ENCODE peak calls at places on chromosome 13, in seven cellular contexts. W is Peyer's patch, E is colonic mucosa, J is adipocyte, C is lung, Z is upper lobe of right lung, Y is foreskin fibroblast. S is an unnamed sample.

GRCh38 chr13:110309159-110309476 is 2.0 kb downstream of the COL4A2 start:
- DNase-seq in E (no peak), Z (no peak), J (no peak), W (no peak), Y (no peak), C (no peak), S (no peak)

GRCh38 chr13:23799945-23800344 is 89.3 kb downstream of the MIPEP start:
- DNase-seq in Y (no peak), W (no peak), Z (no peak), E (no peak), C (no peak), J (peak; percentile 38), S (no peak)

GRCh38 chr13:105969761-105970160 is 565.7 kb downstream of the EFNB2 start:
- DNase-seq in W (no peak), C (no peak), Y (no peak), J (no peak), E (no peak), Z (no peak), S (no peak)

GRCh38 chr13:42991892-42992584 is at the start of gene EPSTI1:
- DNase-seq in Z (peak; percentile 85), E (peak; percentile 78), C (peak; percentile 66), W (peak; percentile 84), Y (peak; percentile 61), J (peak; percentile 80), S (peak; percentile 73)

GRCh38 chr13:69331245-69331644 is 776.4 kb upstream of the ATXN8OS start:
- DNase-seq in C (no peak), Z (no peak), Y (no peak), J (no peak), W (no peak), E (no peak), S (no peak)

GRCh38 chr13:96490590-96490989 is 400.7 kb downstream of the HS6ST3 start:
- DNase-seq in Z (no peak), C (no peak), E (no peak), J (no peak), W (no peak), Y (no peak), S (no peak)

GRCh38 chr13:73284475-73284874 is 225.7 kb downstream of the KLF5 start:
- DNase-seq in J (no peak), E (no peak), Y (no peak), W (no peak), Z (no peak), C (no peak), S (no peak)

GRCh38 chr13:92074658-92075057 is 676.2 kb downstream of the GPC5 start:
- DNase-seq in Y (no peak), Z (no peak), J (no peak), E (no peak), W (no peak), C (no peak), S (no peak)

GRCh38 chr13:27170521-27171243 is 929 bp downstream of the USP12 start:
- DNase-seq in Z (peak; percentile 78), Y (no peak), J (peak; percentile 86), E (peak; percentile 50), C (peak; percentile 41), W (peak; percentile 61), S (peak; percentile 56)

GRCh38 chr13:20151016-20151415 is 9.8 kb downstream of the GJA3 start:
- DNase-seq in W (no peak), Z (no peak), C (no peak), E (no peak), Y (no peak), J (no peak), S (no peak)

DNA sequence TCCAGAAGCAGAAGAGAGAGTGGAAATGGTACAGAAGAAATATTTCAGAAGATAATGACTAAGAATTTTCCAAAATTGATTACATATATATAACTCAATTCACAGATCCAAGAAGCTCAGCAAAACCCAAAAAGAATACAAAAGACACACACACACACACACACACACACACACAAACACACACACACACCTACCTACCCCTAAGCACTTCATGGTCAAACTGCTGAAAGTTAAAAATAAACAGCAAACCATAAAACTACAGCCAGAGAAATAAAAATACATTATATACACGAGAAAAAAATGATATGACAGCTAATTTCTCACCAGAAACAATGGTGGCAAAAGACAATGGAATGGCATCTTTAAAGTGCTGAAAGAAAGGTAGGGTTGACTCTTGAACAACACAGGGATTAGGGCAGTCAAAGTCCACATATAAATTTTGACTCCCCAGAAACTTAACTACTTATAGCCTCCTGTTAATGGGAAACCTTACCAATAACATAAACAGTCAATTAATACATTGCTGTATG is 49.2 kb downstream of the DIAPH3 start:
- DNase-seq in Z (no peak), Y (no peak), C (no peak), E (no peak), W (no peak), J (no peak), S (no peak)
- H3K4me3 ChIP-seq in Z (no peak overlapping the region), Y (no peak overlapping the region), C (no peak overlapping the region), E (no peak overlapping the region), W (no peak overlapping the region), J (no peak overlapping the region), S (no peak overlapping the region)

DNA sequence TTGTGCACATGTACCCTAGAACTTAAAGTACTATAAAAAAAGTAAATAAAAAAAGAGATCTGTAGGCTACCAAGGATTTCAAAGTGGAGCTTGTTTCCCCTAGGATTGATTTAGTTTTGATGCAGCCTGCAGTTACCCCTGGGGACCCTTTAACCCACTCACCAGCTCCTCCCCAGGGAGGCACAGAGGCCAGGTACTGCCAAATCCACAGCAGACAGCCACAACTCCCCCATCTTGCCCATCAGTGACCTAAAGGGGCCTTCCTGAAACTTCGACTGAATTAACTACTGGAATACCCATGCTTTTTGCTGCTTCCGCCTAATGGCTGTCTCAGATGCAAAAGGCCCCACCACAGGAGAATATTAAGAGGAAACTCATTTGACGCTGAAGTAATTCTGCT is 95.1 kb downstream of the FOXO1 start:
- DNase-seq in Z (no peak), C (no peak), Y (no peak), E (no peak), W (no peak), J (no peak), S (no peak)
- H3K4me3 ChIP-seq in Z (no peak overlapping the region), C (no peak overlapping the region), Y (no peak overlapping the region), E (no peak overlapping the region), W (no peak overlapping the region), J (no peak overlapping the region), S (no peak overlapping the region)

GRCh38 chr13:80131204-80131603 is 209.7 kb downstream of the SPRY2 start:
- DNase-seq in J (peak; percentile 79), Y (peak; percentile 69), W (peak; percentile 68), C (peak; percentile 82), Z (peak; percentile 90), E (peak; percentile 85), S (no peak)
- H3K4me3 ChIP-seq in J (peak overlapping the region; percentile 81), Y (peak overlapping the region; percentile 34), W (no peak overlapping the region), C (no peak overlapping the region), Z (peak overlapping the region; percentile 40), E (peak overlapping the region; percentile 0), S (no peak overlapping the region)

DNA sequence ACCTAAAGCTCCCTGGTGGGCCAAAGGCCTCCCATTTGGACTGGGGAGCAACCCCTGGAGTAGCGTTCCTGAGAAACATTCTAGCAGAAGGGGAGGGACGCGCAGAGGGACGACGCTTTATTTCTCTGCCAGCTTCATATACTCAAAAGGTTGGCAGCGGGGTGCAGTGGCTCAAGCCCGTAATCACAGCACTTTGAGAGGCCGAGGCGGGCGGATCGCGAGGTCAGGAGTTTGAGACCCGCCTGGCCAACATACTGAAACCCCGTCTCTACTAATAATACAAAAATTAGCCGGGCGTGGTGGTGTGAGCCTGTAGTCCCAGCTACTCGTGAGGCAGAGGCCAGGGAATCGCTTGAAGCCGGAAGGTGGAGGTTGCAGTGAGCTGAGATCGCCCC is 16.8 kb downstream of the RB1 start:
- DNase-seq in Y (no peak), E (no peak), Z (no peak), J (no peak), W (no peak), C (no peak), S (no peak)
- H3K4me3 ChIP-seq in Y (no peak overlapping the region), E (peak overlapping the region; percentile 26), Z (peak overlapping the region; percentile 28), J (no peak overlapping the region), W (peak overlapping the region; percentile 18), C (no peak overlapping the region), S (peak overlapping the region; percentile 57)

DNA sequence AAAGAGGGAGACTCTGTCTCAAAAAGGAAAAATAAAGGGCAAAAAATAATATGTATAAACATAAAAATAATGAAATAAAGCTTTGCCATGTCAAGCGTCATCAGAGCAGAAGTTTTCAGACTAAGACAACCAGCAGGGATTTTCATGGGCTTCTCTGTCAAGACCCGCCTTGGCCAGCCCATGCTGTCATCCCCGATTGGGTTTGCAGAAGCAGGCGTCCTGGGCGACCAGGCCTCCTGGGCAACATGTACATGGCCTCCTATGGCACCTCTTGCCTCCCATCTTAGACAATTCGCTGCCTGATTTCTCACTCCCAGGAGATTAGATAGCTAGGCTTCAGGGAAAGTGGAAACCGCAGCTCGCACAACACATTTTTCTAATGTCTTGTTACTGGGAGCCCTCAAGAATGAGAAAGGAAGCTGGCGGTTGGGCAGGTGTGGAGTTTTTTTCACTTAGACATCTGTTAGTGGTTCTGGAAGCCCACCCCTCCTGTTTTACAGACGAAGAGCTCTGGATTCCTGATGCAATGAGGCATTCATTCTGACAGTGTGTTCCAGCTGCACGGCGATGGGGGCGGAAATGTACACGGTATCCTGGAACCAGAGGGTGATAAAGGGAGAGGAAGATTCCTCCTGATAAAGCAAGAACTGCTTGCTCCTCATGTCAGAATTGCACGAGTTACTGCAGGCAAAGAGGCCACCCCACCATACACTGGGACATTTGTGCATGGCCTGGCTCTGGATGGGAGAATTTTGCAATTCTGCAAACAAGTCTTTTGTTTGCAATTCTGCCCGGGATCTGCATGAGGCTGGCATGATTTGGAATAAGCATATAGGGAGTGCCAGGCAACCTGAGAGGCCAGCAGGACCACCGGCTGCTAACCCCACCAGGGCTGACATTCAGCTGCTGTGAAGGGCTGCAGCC is 47.4 kb upstream of the KATNAL1 start:
- DNase-seq in Z (no peak), W (no peak), C (no peak), E (no peak), Y (no peak), J (no peak), S (no peak)
- H3K4me3 ChIP-seq in Z (no peak overlapping the region), W (no peak overlapping the region), C (no peak overlapping the region), E (no peak overlapping the region), Y (no peak overlapping the region), J (no peak overlapping the region), S (no peak overlapping the region)

S was measured in CD8-positive, alpha-beta memory T cell.